ENCODE peak calls at places on chromosomes 5 and 9, in seven cellular contexts. K is SK-N-SH, W is heart right ventricle, Q is heart left ventricle, J is gastrocnemius medialis, T is A673, C is cardiac muscle cell. Z is an unnamed sample.

GRCh38 chr5:116600876-116601275 is 26.3 kb upstream of the SEMA6A start:
- DNase-seq in K (no peak), Q (no peak), J (no peak), C (no peak), W (no peak), T (no peak), Z (no peak)

GRCh38 chr9:129476821-129477611 is 143.9 kb downstream of the C9orf50 start:
- DNase-seq in Q (no peak), J (no peak), T (no peak), C (no peak), W (no peak), K (no peak), Z (no peak)

GRCh38 chr9:32426278-32426939 is 42.0 kb downstream of the ACO1 start:
- DNase-seq in T (no peak), K (no peak), Q (no peak), W (no peak), J (no peak), C (peak; percentile 94), Z (no peak)

GRCh38 chr5:96279796-96280542 is 153.1 kb downstream of the PCSK1 start:
- DNase-seq in J (no peak), Q (no peak), W (no peak), T (no peak), C (peak; percentile 27), K (no peak), Z (no peak)

GRCh38 chr9:407255-407654 is 192.6 kb downstream of the DOCK8 start:
- DNase-seq in J (no peak), Q (no peak), W (peak; percentile 20), K (no peak), T (no peak), C (peak; percentile 25), Z (no peak)

GRCh38 chr9:23492126-23493002 is 333.7 kb downstream of the ELAVL2 start:
- DNase-seq in T (peak; percentile 14), K (peak; percentile 46), C (peak; percentile 30), W (no peak), Q (no peak), J (no peak), Z (no peak)

GRCh38 chr5:116303340-116303739 is 218.5 kb downstream of the COMMD10 start:
- DNase-seq in Q (no peak), T (no peak), W (no peak), J (no peak), C (no peak), K (no peak), Z (no peak)

GRCh38 chr5:173919443-173919842 is 31.3 kb downstream of the CPEB4 start:
- DNase-seq in K (no peak), J (no peak), W (no peak), T (no peak), C (no peak), Q (no peak), Z (no peak)

GRCh38 chr5:140868721-140869554 is at the start of gene PCDHA11:
- DNase-seq in T (peak; percentile 85), J (no peak), C (peak; percentile 7), Q (no peak), W (no peak), K (no peak), Z (no peak)

GRCh38 chr9:121182437-121182836 is 19.2 kb downstream of the RAB14 start:
- DNase-seq in Q (no peak), J (no peak), W (no peak), K (no peak), T (no peak), C (no peak), Z (no peak)

GRCh38 chr9:134323741-134324358 is 2.4 kb upstream of the RXRA start:
- DNase-seq in J (no peak), T (no peak), K (no peak), W (peak; percentile 55), C (no peak), Q (peak; percentile 73), Z (peak; percentile 86)

GRCh38 chr9:23590601-23591000 is 235.4 kb downstream of the ELAVL2 start:
- DNase-seq in T (no peak), Q (no peak), K (no peak), C (no peak), W (no peak), J (no peak), Z (no peak)

GRCh38 chr5:140295414-140295813 is 7.5 kb downstream of the PFDN1 start:
- DNase-seq in W (peak; percentile 86), K (no peak), T (peak; percentile 87), J (peak; percentile 78), C (peak; percentile 95), Q (peak; percentile 71), Z (peak; percentile 84)

GRCh38 chr5:72160959-72161358 is 53.7 kb downstream of the MAP1B start:
- DNase-seq in W (no peak), T (no peak), K (no peak), J (peak; percentile 46), Q (no peak), C (no peak), Z (peak; percentile 60)

GRCh38 chr5:131488463-131488862 is 146.6 kb downstream of the RAPGEF6 start:
- DNase-seq in J (no peak), C (peak; percentile 13), W (no peak), T (no peak), Q (no peak), K (no peak), Z (no peak)

GRCh38 chr5:7391215-7391614 is 4.7 kb upstream of the ADCY2 start:
- DNase-seq in Q (no peak), W (no peak), T (peak; percentile 17), C (no peak), K (no peak), J (no peak), Z (no peak)

GRCh38 chr9:77871483-77871882 is 160.1 kb downstream of the GNAQ start:
- DNase-seq in Q (no peak), J (no peak), C (no peak), T (no peak), K (no peak), W (no peak), Z (no peak)

GRCh38 chr5:36028816-36029465 is 37.7 kb downstream of the UGT3A2 start:
- DNase-seq in Q (no peak), K (no peak), W (no peak), C (no peak), T (no peak), J (no peak), Z (no peak)

GRCh38 chr5:120093178-120093577 is 370.9 kb upstream of the PRR16 start:
- DNase-seq in C (no peak), T (no peak), W (no peak), Q (no peak), J (no peak), K (no peak), Z (no peak)
- TF ChIP-seq CTCF in C (no peak), T (no peak), W (no peak), Q (no peak), J (no peak), K (peak; percentile 10), Z (no peak)

DNA sequence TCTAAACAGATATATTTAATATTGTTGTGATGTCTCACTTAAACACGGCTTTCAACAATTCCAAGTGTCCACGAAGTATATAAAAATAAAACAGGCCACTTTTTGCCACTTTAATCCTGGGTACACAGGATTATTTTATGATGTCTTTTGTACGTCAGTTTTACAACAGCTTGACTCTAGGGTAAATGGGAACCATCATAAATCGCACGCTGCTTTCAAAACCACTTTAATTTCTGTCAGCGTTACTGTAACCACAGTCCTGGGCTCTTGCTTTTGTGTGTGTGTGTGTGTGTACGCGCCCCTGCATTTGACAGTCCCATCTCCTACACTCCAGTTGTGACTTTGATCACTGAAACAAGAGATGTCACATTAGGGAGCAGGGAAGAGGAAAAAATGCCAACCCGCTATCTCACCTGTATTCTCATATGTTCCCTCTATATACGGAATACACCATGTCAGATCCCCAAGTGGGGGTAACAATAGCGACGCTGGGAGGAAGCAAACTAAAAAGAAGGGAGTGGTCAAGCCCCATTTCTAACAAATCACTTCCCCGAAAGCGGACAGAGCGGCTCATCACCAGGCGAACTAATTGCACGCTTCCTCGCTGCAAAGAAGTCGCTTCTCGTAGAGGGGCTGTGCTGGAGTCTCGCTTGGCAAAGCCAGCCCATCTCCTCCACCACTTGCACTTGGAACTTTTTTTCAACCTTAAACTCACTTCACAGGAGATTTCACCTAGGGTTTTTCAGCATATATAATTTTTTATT is 1.1 kb downstream of the BNC2 start:
- DNase-seq in Q (no peak), J (no peak), C (peak; percentile 55), K (no peak), W (no peak), T (no peak), Z (no peak)
- H3K4me1 ChIP-seq in Q (peaks cover 29% of the 10 kb centered on the region), J (peaks cover 15% of the 10 kb centered on the region), C (peaks cover 11% of the 10 kb centered on the region), K (peaks cover 4% of the 10 kb centered on the region), W (peaks cover 4% of the 10 kb centered on the region), T (no peaks in the 10 kb centered on the region), Z (no peaks in the 10 kb centered on the region)

GRCh38 chr5:448061-448765 is 5.2 kb downstream of the EXOC3 start:
- DNase-seq in T (no peak), Q (peak; percentile 46), W (no peak), C (no peak), K (no peak), J (no peak), Z (peak; percentile 44)

GRCh38 chr5:447501-447900 is 4.5 kb downstream of the EXOC3 start:
- DNase-seq in J (no peak), C (no peak), Q (peak; percentile 12), K (no peak), T (no peak), W (no peak), Z (no peak)

GRCh38 chr5:446864-447263 is 3.9 kb downstream of the EXOC3 start:
- DNase-seq in J (no peak), C (peak; percentile 55), T (peak; percentile 46), Q (peak; percentile 16), K (peak; percentile 58), W (no peak), Z (no peak)

GRCh38 chr5:448766-449090 is 5.8 kb downstream of the EXOC3 start:
- DNase-seq in Q (no peak), J (no peak), K (no peak), W (no peak), T (no peak), C (no peak), Z (no peak)

GRCh38 chr5:449151-449550 is 6.2 kb downstream of the EXOC3 start:
- DNase-seq in W (no peak), K (no peak), T (no peak), C (no peak), Q (no peak), J (no peak), Z (peak; percentile 9)
- H3K36me3 ChIP-seq in W (no peaks in the 10 kb centered on the region), K (peaks cover 57% of the 10 kb centered on the region), T (peaks cover 76% of the 10 kb centered on the region), C (peaks cover 36% of the 10 kb centered on the region), Q (no peaks in the 10 kb centered on the region), J (peaks cover 81% of the 10 kb centered on the region), Z (peaks cover 69% of the 10 kb centered on the region)

GRCh38 chr5:66436721-66437120 is 159.5 kb upstream of the MAST4 start:
- DNase-seq in Q (peak; percentile 45), K (no peak), C (no peak), W (no peak), J (no peak), T (peak; percentile 3), Z (no peak)
- TF ChIP-seq CTCF in Q (no peak), K (peak; percentile 32), C (peak; percentile 34), W (peak; percentile 26), J (no peak), T (peak; percentile 45), Z (no peak)

GRCh38 chr5:150496534-150496933 is 11.4 kb upstream of the NDST1 start:
- DNase-seq in C (no peak), Q (no peak), J (no peak), K (no peak), T (no peak), W (peak; percentile 64), Z (no peak)
- H3K4me1 ChIP-seq in C (peaks cover 42% of the 10 kb centered on the region), Q (peaks cover 74% of the 10 kb centered on the region), J (peaks cover 65% of the 10 kb centered on the region), K (peaks cover 51% of the 10 kb centered on the region), T (peaks cover 18% of the 10 kb centered on the region), W (peaks cover 72% of the 10 kb centered on the region), Z (peaks cover 38% of the 10 kb centered on the region)

GRCh38 chr9:92639124-92639523 is 30.8 kb downstream of the IPPK start:
- DNase-seq in W (no peak), K (no peak), C (no peak), T (no peak), Q (no peak), J (no peak), Z (peak; percentile 30)
- H3K36me3 ChIP-seq in W (peaks cover 5% of the 10 kb centered on the region), K (peaks cover 23% of the 10 kb centered on the region), C (peaks cover 18% of the 10 kb centered on the region), T (peaks cover 34% of the 10 kb centered on the region), Q (peaks cover 3% of the 10 kb centered on the region), J (peaks cover 59% of the 10 kb centered on the region), Z (peaks cover 85% of the 10 kb centered on the region)